ENCODE peak calls at places on chromosomes 7 and 10, in ten cellular contexts. One of them, this sample, is unnamed.

GRCh38 chr10:17735166-17735941 is 16.6 kb upstream of the TMEM236 start:
- DNase-seq in T-cell: no peak
- DNase-seq in stimulated activated CD4-positive, alpha-beta T cell treated with anti-CD3 and anti-CD28 coated beads, Interleukin-1b, Interleukin-23, amount 100 ng/mL, for 24 hours: no peak
- DNase-seq in fibroblast of pulmonary artery: peak; percentile 56
- DNase-seq in uterus: no peak
- DNase-seq in NCI-H345: no peak
- DNase-seq in stimulated activated CD8-positive, alpha-beta memory T cell treated with anti-CD3 and anti-CD28 coated beads, Interleukin-7, amount 100 ng/mL, for 1 hour: no peak
- DNase-seq in AG08395: no peak
- DNase-seq in pulmonary artery endothelial cell: peak; percentile 50
- DNase-seq in SW 1271: no peak
- DNase-seq in this sample: no peak

GRCh38 chr10:35661236-35661635 is 19.1 kb upstream of the FZD8 start:
- DNase-seq in T-cell: no peak
- DNase-seq in stimulated activated CD4-positive, alpha-beta T cell treated with anti-CD3 and anti-CD28 coated beads, Interleukin-1b, Interleukin-23, amount 100 ng/mL, for 24 hours: no peak
- DNase-seq in fibroblast of pulmonary artery: no peak
- DNase-seq in uterus: no peak
- DNase-seq in NCI-H345: no peak
- DNase-seq in stimulated activated CD8-positive, alpha-beta memory T cell treated with anti-CD3 and anti-CD28 coated beads, Interleukin-7, amount 100 ng/mL, for 1 hour: no peak
- DNase-seq in AG08395: no peak
- DNase-seq in pulmonary artery endothelial cell: no peak
- DNase-seq in SW 1271: no peak
- DNase-seq in this sample: no peak

GRCh38 chr7:152336754-152337368 is 98.9 kb downstream of the KMT2C start:
- DNase-seq in T-cell: no peak
- DNase-seq in stimulated activated CD4-positive, alpha-beta T cell treated with anti-CD3 and anti-CD28 coated beads, Interleukin-1b, Interleukin-23, amount 100 ng/mL, for 24 hours: no peak
- DNase-seq in fibroblast of pulmonary artery: peak; percentile 52
- DNase-seq in uterus: peak; percentile 27
- DNase-seq in NCI-H345: peak; percentile 10
- DNase-seq in stimulated activated CD8-positive, alpha-beta memory T cell treated with anti-CD3 and anti-CD28 coated beads, Interleukin-7, amount 100 ng/mL, for 1 hour: no peak
- DNase-seq in AG08395: peak; percentile 54
- DNase-seq in pulmonary artery endothelial cell: peak; percentile 19
- DNase-seq in SW 1271: no peak
- DNase-seq in this sample: peak; percentile 24

GRCh38 chr10:22648547-22648961 is 65.8 kb downstream of the PIP4K2A start:
- DNase-seq in T-cell: no peak
- DNase-seq in stimulated activated CD4-positive, alpha-beta T cell treated with anti-CD3 and anti-CD28 coated beads, Interleukin-1b, Interleukin-23, amount 100 ng/mL, for 24 hours: no peak
- DNase-seq in fibroblast of pulmonary artery: peak; percentile 31
- DNase-seq in uterus: no peak
- DNase-seq in NCI-H345: no peak
- DNase-seq in stimulated activated CD8-positive, alpha-beta memory T cell treated with anti-CD3 and anti-CD28 coated beads, Interleukin-7, amount 100 ng/mL, for 1 hour: no peak
- DNase-seq in AG08395: peak; percentile 67
- DNase-seq in pulmonary artery endothelial cell: no peak
- DNase-seq in SW 1271: no peak
- DNase-seq in this sample: peak; percentile 85

GRCh38 chr7:66150471-66150870 is 35.8 kb downstream of the CRCP start:
- DNase-seq in T-cell: no peak
- DNase-seq in stimulated activated CD4-positive, alpha-beta T cell treated with anti-CD3 and anti-CD28 coated beads, Interleukin-1b, Interleukin-23, amount 100 ng/mL, for 24 hours: no peak
- DNase-seq in fibroblast of pulmonary artery: peak; percentile 85
- DNase-seq in uterus: peak; percentile 63
- DNase-seq in NCI-H345: no peak
- DNase-seq in stimulated activated CD8-positive, alpha-beta memory T cell treated with anti-CD3 and anti-CD28 coated beads, Interleukin-7, amount 100 ng/mL, for 1 hour: no peak
- DNase-seq in AG08395: peak; percentile 67
- DNase-seq in pulmonary artery endothelial cell: no peak
- DNase-seq in SW 1271: no peak
- DNase-seq in this sample: peak; percentile 88

GRCh38 chr7:121960678-121961461 is 87.9 kb downstream of the PTPRZ1 start:
- DNase-seq in T-cell: no peak
- DNase-seq in stimulated activated CD4-positive, alpha-beta T cell treated with anti-CD3 and anti-CD28 coated beads, Interleukin-1b, Interleukin-23, amount 100 ng/mL, for 24 hours: no peak
- DNase-seq in fibroblast of pulmonary artery: peak; percentile 70
- DNase-seq in uterus: no peak
- DNase-seq in NCI-H345: no peak
- DNase-seq in stimulated activated CD8-positive, alpha-beta memory T cell treated with anti-CD3 and anti-CD28 coated beads, Interleukin-7, amount 100 ng/mL, for 1 hour: no peak
- DNase-seq in AG08395: peak; percentile 80
- DNase-seq in pulmonary artery endothelial cell: no peak
- DNase-seq in SW 1271: peak; percentile 55
- DNase-seq in this sample: peak; percentile 87

GRCh38 chr7:43114451-43114765 is 2.0 kb downstream of the HECW1 start:
- DNase-seq in T-cell: no peak
- DNase-seq in stimulated activated CD4-positive, alpha-beta T cell treated with anti-CD3 and anti-CD28 coated beads, Interleukin-1b, Interleukin-23, amount 100 ng/mL, for 24 hours: no peak
- DNase-seq in fibroblast of pulmonary artery: no peak
- DNase-seq in uterus: no peak
- DNase-seq in NCI-H345: no peak
- DNase-seq in stimulated activated CD8-positive, alpha-beta memory T cell treated with anti-CD3 and anti-CD28 coated beads, Interleukin-7, amount 100 ng/mL, for 1 hour: no peak
- DNase-seq in AG08395: no peak
- DNase-seq in pulmonary artery endothelial cell: no peak
- DNase-seq in SW 1271: no peak
- DNase-seq in this sample: no peak

GRCh38 chr7:115319536-115319935 is 397.6 kb downstream of the MDFIC start:
- DNase-seq in T-cell: no peak
- DNase-seq in stimulated activated CD4-positive, alpha-beta T cell treated with anti-CD3 and anti-CD28 coated beads, Interleukin-1b, Interleukin-23, amount 100 ng/mL, for 24 hours: no peak
- DNase-seq in fibroblast of pulmonary artery: no peak
- DNase-seq in uterus: no peak
- DNase-seq in NCI-H345: no peak
- DNase-seq in stimulated activated CD8-positive, alpha-beta memory T cell treated with anti-CD3 and anti-CD28 coated beads, Interleukin-7, amount 100 ng/mL, for 1 hour: no peak
- DNase-seq in AG08395: no peak
- DNase-seq in pulmonary artery endothelial cell: no peak
- DNase-seq in SW 1271: no peak
- DNase-seq in this sample: no peak

GRCh38 chr7:100891555-100891954 is 2.0 kb upstream of the UFSP1 start:
- DNase-seq in T-cell: no peak
- DNase-seq in stimulated activated CD4-positive, alpha-beta T cell treated with anti-CD3 and anti-CD28 coated beads, Interleukin-1b, Interleukin-23, amount 100 ng/mL, for 24 hours: no peak
- DNase-seq in fibroblast of pulmonary artery: no peak
- DNase-seq in uterus: no peak
- DNase-seq in NCI-H345: no peak
- DNase-seq in stimulated activated CD8-positive, alpha-beta memory T cell treated with anti-CD3 and anti-CD28 coated beads, Interleukin-7, amount 100 ng/mL, for 1 hour: no peak
- DNase-seq in AG08395: no peak
- DNase-seq in pulmonary artery endothelial cell: no peak
- DNase-seq in SW 1271: no peak
- DNase-seq in this sample: peak; percentile 27

GRCh38 chr7:121202125-121202524 is 126.7 kb upstream of the WNT16 start:
- DNase-seq in T-cell: no peak
- DNase-seq in stimulated activated CD4-positive, alpha-beta T cell treated with anti-CD3 and anti-CD28 coated beads, Interleukin-1b, Interleukin-23, amount 100 ng/mL, for 24 hours: no peak
- DNase-seq in fibroblast of pulmonary artery: no peak
- DNase-seq in uterus: no peak
- DNase-seq in NCI-H345: no peak
- DNase-seq in stimulated activated CD8-positive, alpha-beta memory T cell treated with anti-CD3 and anti-CD28 coated beads, Interleukin-7, amount 100 ng/mL, for 1 hour: no peak
- DNase-seq in AG08395: no peak
- DNase-seq in pulmonary artery endothelial cell: no peak
- DNase-seq in SW 1271: no peak
- DNase-seq in this sample: no peak

GRCh38 chr7:143914938-143915337 is 13.0 kb upstream of the TCAF1 start:
- DNase-seq in T-cell: no peak
- DNase-seq in stimulated activated CD4-positive, alpha-beta T cell treated with anti-CD3 and anti-CD28 coated beads, Interleukin-1b, Interleukin-23, amount 100 ng/mL, for 24 hours: no peak
- DNase-seq in fibroblast of pulmonary artery: no peak
- DNase-seq in uterus: no peak
- DNase-seq in NCI-H345: no peak
- DNase-seq in stimulated activated CD8-positive, alpha-beta memory T cell treated with anti-CD3 and anti-CD28 coated beads, Interleukin-7, amount 100 ng/mL, for 1 hour: no peak
- DNase-seq in AG08395: no peak
- DNase-seq in pulmonary artery endothelial cell: no peak
- DNase-seq in SW 1271: no peak
- DNase-seq in this sample: no peak

GRCh38 chr10:121741246-121741645 is 143.0 kb upstream of the FGFR2 start:
- DNase-seq in T-cell: no peak
- DNase-seq in stimulated activated CD4-positive, alpha-beta T cell treated with anti-CD3 and anti-CD28 coated beads, Interleukin-1b, Interleukin-23, amount 100 ng/mL, for 24 hours: no peak
- DNase-seq in fibroblast of pulmonary artery: no peak
- DNase-seq in uterus: no peak
- DNase-seq in NCI-H345: no peak
- DNase-seq in stimulated activated CD8-positive, alpha-beta memory T cell treated with anti-CD3 and anti-CD28 coated beads, Interleukin-7, amount 100 ng/mL, for 1 hour: no peak
- DNase-seq in AG08395: no peak
- DNase-seq in pulmonary artery endothelial cell: no peak
- DNase-seq in SW 1271: no peak
- DNase-seq in this sample: peak; percentile 2

GRCh38 chr10:129853236-129853946 is 110.7 kb downstream of the EBF3 start:
- DNase-seq in T-cell: no peak
- DNase-seq in stimulated activated CD4-positive, alpha-beta T cell treated with anti-CD3 and anti-CD28 coated beads, Interleukin-1b, Interleukin-23, amount 100 ng/mL, for 24 hours: no peak
- DNase-seq in fibroblast of pulmonary artery: peak; percentile 42
- DNase-seq in uterus: no peak
- DNase-seq in NCI-H345: no peak
- DNase-seq in stimulated activated CD8-positive, alpha-beta memory T cell treated with anti-CD3 and anti-CD28 coated beads, Interleukin-7, amount 100 ng/mL, for 1 hour: no peak
- DNase-seq in AG08395: peak; percentile 46
- DNase-seq in pulmonary artery endothelial cell: no peak
- DNase-seq in SW 1271: no peak
- DNase-seq in this sample: no peak

GRCh38 chr10:72637398-72637857 is 11.5 kb upstream of the MICU1 start:
- DNase-seq in T-cell: no peak
- DNase-seq in stimulated activated CD4-positive, alpha-beta T cell treated with anti-CD3 and anti-CD28 coated beads, Interleukin-1b, Interleukin-23, amount 100 ng/mL, for 24 hours: no peak
- DNase-seq in fibroblast of pulmonary artery: peak; percentile 65
- DNase-seq in uterus: no peak
- DNase-seq in NCI-H345: no peak
- DNase-seq in stimulated activated CD8-positive, alpha-beta memory T cell treated with anti-CD3 and anti-CD28 coated beads, Interleukin-7, amount 100 ng/mL, for 1 hour: no peak
- DNase-seq in AG08395: peak; percentile 84
- DNase-seq in pulmonary artery endothelial cell: peak; percentile 29
- DNase-seq in SW 1271: no peak
- DNase-seq in this sample: peak; percentile 77

GRCh38 chr7:17289074-17289665 is 9.3 kb upstream of the AHR start:
- DNase-seq in T-cell: no peak
- DNase-seq in stimulated activated CD4-positive, alpha-beta T cell treated with anti-CD3 and anti-CD28 coated beads, Interleukin-1b, Interleukin-23, amount 100 ng/mL, for 24 hours: no peak
- DNase-seq in fibroblast of pulmonary artery: peak; percentile 80
- DNase-seq in uterus: no peak
- DNase-seq in NCI-H345: peak; percentile 7
- DNase-seq in stimulated activated CD8-positive, alpha-beta memory T cell treated with anti-CD3 and anti-CD28 coated beads, Interleukin-7, amount 100 ng/mL, for 1 hour: no peak
- DNase-seq in AG08395: no peak
- DNase-seq in pulmonary artery endothelial cell: no peak
- DNase-seq in SW 1271: no peak
- DNase-seq in this sample: peak; percentile 59

GRCh38 chr7:30906014-30906413 is 5.6 kb upstream of the AQP1 start:
- DNase-seq in T-cell: no peak
- DNase-seq in stimulated activated CD4-positive, alpha-beta T cell treated with anti-CD3 and anti-CD28 coated beads, Interleukin-1b, Interleukin-23, amount 100 ng/mL, for 24 hours: no peak
- DNase-seq in fibroblast of pulmonary artery: no peak
- DNase-seq in uterus: no peak
- DNase-seq in NCI-H345: peak; percentile 13
- DNase-seq in stimulated activated CD8-positive, alpha-beta memory T cell treated with anti-CD3 and anti-CD28 coated beads, Interleukin-7, amount 100 ng/mL, for 1 hour: no peak
- DNase-seq in AG08395: peak; percentile 38
- DNase-seq in pulmonary artery endothelial cell: no peak
- DNase-seq in SW 1271: no peak
- DNase-seq in this sample: no peak

GRCh38 chr7:95589031-95589430 is 7.3 kb downstream of the PDK4 start:
- DNase-seq in T-cell: no peak
- DNase-seq in stimulated activated CD4-positive, alpha-beta T cell treated with anti-CD3 and anti-CD28 coated beads, Interleukin-1b, Interleukin-23, amount 100 ng/mL, for 24 hours: no peak
- DNase-seq in fibroblast of pulmonary artery: no peak
- DNase-seq in uterus: no peak
- DNase-seq in NCI-H345: no peak
- DNase-seq in stimulated activated CD8-positive, alpha-beta memory T cell treated with anti-CD3 and anti-CD28 coated beads, Interleukin-7, amount 100 ng/mL, for 1 hour: no peak
- DNase-seq in AG08395: no peak
- DNase-seq in pulmonary artery endothelial cell: no peak
- DNase-seq in SW 1271: no peak
- DNase-seq in this sample: no peak

GRCh38 chr10:116099031-116099430 is 174.0 kb downstream of the GFRA1 start:
- DNase-seq in T-cell: no peak
- DNase-seq in stimulated activated CD4-positive, alpha-beta T cell treated with anti-CD3 and anti-CD28 coated beads, Interleukin-1b, Interleukin-23, amount 100 ng/mL, for 24 hours: no peak
- DNase-seq in fibroblast of pulmonary artery: no peak
- DNase-seq in uterus: no peak
- DNase-seq in NCI-H345: no peak
- DNase-seq in stimulated activated CD8-positive, alpha-beta memory T cell treated with anti-CD3 and anti-CD28 coated beads, Interleukin-7, amount 100 ng/mL, for 1 hour: no peak
- DNase-seq in AG08395: peak; percentile 22
- DNase-seq in pulmonary artery endothelial cell: no peak
- DNase-seq in SW 1271: no peak
- DNase-seq in this sample: no peak

GRCh38 chr7:21939136-21939857 is 6.4 kb downstream of the CDCA7L start:
- DNase-seq in T-cell: no peak
- DNase-seq in stimulated activated CD4-positive, alpha-beta T cell treated with anti-CD3 and anti-CD28 coated beads, Interleukin-1b, Interleukin-23, amount 100 ng/mL, for 24 hours: peak; percentile 41
- DNase-seq in fibroblast of pulmonary artery: peak; percentile 37
- DNase-seq in uterus: no peak
- DNase-seq in NCI-H345: peak; percentile 63
- DNase-seq in stimulated activated CD8-positive, alpha-beta memory T cell treated with anti-CD3 and anti-CD28 coated beads, Interleukin-7, amount 100 ng/mL, for 1 hour: no peak
- DNase-seq in AG08395: no peak
- DNase-seq in pulmonary artery endothelial cell: peak; percentile 74
- DNase-seq in SW 1271: no peak
- DNase-seq in this sample: peak; percentile 60

GRCh38 chr10:131991726-131992125 is 10.0 kb upstream of the BNIP3 start:
- DNase-seq in T-cell: no peak
- DNase-seq in stimulated activated CD4-positive, alpha-beta T cell treated with anti-CD3 and anti-CD28 coated beads, Interleukin-1b, Interleukin-23, amount 100 ng/mL, for 24 hours: no peak
- DNase-seq in fibroblast of pulmonary artery: no peak
- DNase-seq in uterus: no peak
- DNase-seq in NCI-H345: no peak
- DNase-seq in stimulated activated CD8-positive, alpha-beta memory T cell treated with anti-CD3 and anti-CD28 coated beads, Interleukin-7, amount 100 ng/mL, for 1 hour: no peak
- DNase-seq in AG08395: no peak
- DNase-seq in pulmonary artery endothelial cell: no peak
- DNase-seq in SW 1271: no peak
- DNase-seq in this sample: no peak

GRCh38 chr10:15485684-15486316 is 114.7 kb upstream of the FAM171A1 start:
- DNase-seq in T-cell: no peak
- DNase-seq in stimulated activated CD4-positive, alpha-beta T cell treated with anti-CD3 and anti-CD28 coated beads, Interleukin-1b, Interleukin-23, amount 100 ng/mL, for 24 hours: no peak
- DNase-seq in fibroblast of pulmonary artery: peak; percentile 65
- DNase-seq in uterus: peak; percentile 60
- DNase-seq in NCI-H345: no peak
- DNase-seq in stimulated activated CD8-positive, alpha-beta memory T cell treated with anti-CD3 and anti-CD28 coated beads, Interleukin-7, amount 100 ng/mL, for 1 hour: no peak
- DNase-seq in AG08395: peak; percentile 35
- DNase-seq in pulmonary artery endothelial cell: no peak
- DNase-seq in SW 1271: no peak
- DNase-seq in this sample: peak; percentile 23

GRCh38 chr10:97078280-97079156 is 107.2 kb downstream of the SLIT1 start:
- DNase-seq in T-cell: no peak
- DNase-seq in stimulated activated CD4-positive, alpha-beta T cell treated with anti-CD3 and anti-CD28 coated beads, Interleukin-1b, Interleukin-23, amount 100 ng/mL, for 24 hours: no peak
- DNase-seq in fibroblast of pulmonary artery: no peak
- DNase-seq in uterus: no peak
- DNase-seq in NCI-H345: no peak
- DNase-seq in stimulated activated CD8-positive, alpha-beta memory T cell treated with anti-CD3 and anti-CD28 coated beads, Interleukin-7, amount 100 ng/mL, for 1 hour: no peak
- DNase-seq in AG08395: no peak
- DNase-seq in pulmonary artery endothelial cell: no peak
- DNase-seq in SW 1271: no peak
- DNase-seq in this sample: no peak

GRCh38 chr7:139873593-139874374 is 44.7 kb downstream of the TBXAS1 start:
- DNase-seq in T-cell: no peak
- DNase-seq in stimulated activated CD4-positive, alpha-beta T cell treated with anti-CD3 and anti-CD28 coated beads, Interleukin-1b, Interleukin-23, amount 100 ng/mL, for 24 hours: no peak
- DNase-seq in fibroblast of pulmonary artery: no peak
- DNase-seq in uterus: no peak
- DNase-seq in NCI-H345: no peak
- DNase-seq in stimulated activated CD8-positive, alpha-beta memory T cell treated with anti-CD3 and anti-CD28 coated beads, Interleukin-7, amount 100 ng/mL, for 1 hour: no peak
- DNase-seq in AG08395: no peak
- DNase-seq in pulmonary artery endothelial cell: no peak
- DNase-seq in SW 1271: no peak
- DNase-seq in this sample: no peak

GRCh38 chr7:74503061-74503460 is 49.4 kb downstream of the GTF2IRD1 start:
- DNase-seq in T-cell: no peak
- DNase-seq in stimulated activated CD4-positive, alpha-beta T cell treated with anti-CD3 and anti-CD28 coated beads, Interleukin-1b, Interleukin-23, amount 100 ng/mL, for 24 hours: no peak
- DNase-seq in fibroblast of pulmonary artery: no peak
- DNase-seq in uterus: no peak
- DNase-seq in NCI-H345: no peak
- DNase-seq in stimulated activated CD8-positive, alpha-beta memory T cell treated with anti-CD3 and anti-CD28 coated beads, Interleukin-7, amount 100 ng/mL, for 1 hour: no peak
- DNase-seq in AG08395: no peak
- DNase-seq in pulmonary artery endothelial cell: no peak
- DNase-seq in SW 1271: no peak
- DNase-seq in this sample: no peak

GRCh38 chr7:116417593-116418345 is 81.8 kb upstream of the CAV2 start:
- DNase-seq in T-cell: no peak
- DNase-seq in stimulated activated CD4-positive, alpha-beta T cell treated with anti-CD3 and anti-CD28 coated beads, Interleukin-1b, Interleukin-23, amount 100 ng/mL, for 24 hours: no peak
- DNase-seq in fibroblast of pulmonary artery: peak; percentile 52
- DNase-seq in uterus: no peak
- DNase-seq in NCI-H345: no peak
- DNase-seq in stimulated activated CD8-positive, alpha-beta memory T cell treated with anti-CD3 and anti-CD28 coated beads, Interleukin-7, amount 100 ng/mL, for 1 hour: no peak
- DNase-seq in AG08395: no peak
- DNase-seq in pulmonary artery endothelial cell: no peak
- DNase-seq in SW 1271: no peak
- DNase-seq in this sample: no peak

GRCh38 chr10:88974012-88974411 is 16.6 kb upstream of the FAS start:
- DNase-seq in T-cell: no peak
- DNase-seq in stimulated activated CD4-positive, alpha-beta T cell treated with anti-CD3 and anti-CD28 coated beads, Interleukin-1b, Interleukin-23, amount 100 ng/mL, for 24 hours: no peak
- DNase-seq in fibroblast of pulmonary artery: no peak
- DNase-seq in uterus: no peak
- DNase-seq in NCI-H345: no peak
- DNase-seq in stimulated activated CD8-positive, alpha-beta memory T cell treated with anti-CD3 and anti-CD28 coated beads, Interleukin-7, amount 100 ng/mL, for 1 hour: no peak
- DNase-seq in AG08395: peak; percentile 38
- DNase-seq in pulmonary artery endothelial cell: no peak
- DNase-seq in SW 1271: no peak
- DNase-seq in this sample: peak; percentile 53

GRCh38 chr7:71271203-71271602 is 139.3 kb downstream of the GALNT17 start:
- DNase-seq in T-cell: no peak
- DNase-seq in stimulated activated CD4-positive, alpha-beta T cell treated with anti-CD3 and anti-CD28 coated beads, Interleukin-1b, Interleukin-23, amount 100 ng/mL, for 24 hours: no peak
- DNase-seq in fibroblast of pulmonary artery: no peak
- DNase-seq in uterus: peak; percentile 19
- DNase-seq in NCI-H345: no peak
- DNase-seq in stimulated activated CD8-positive, alpha-beta memory T cell treated with anti-CD3 and anti-CD28 coated beads, Interleukin-7, amount 100 ng/mL, for 1 hour: no peak
- DNase-seq in AG08395: no peak
- DNase-seq in pulmonary artery endothelial cell: no peak
- DNase-seq in SW 1271: no peak
- DNase-seq in this sample: no peak

GRCh38 chr10:71970331-71970730 is 6.1 kb downstream of the CHST3 start:
- DNase-seq in T-cell: no peak
- DNase-seq in stimulated activated CD4-positive, alpha-beta T cell treated with anti-CD3 and anti-CD28 coated beads, Interleukin-1b, Interleukin-23, amount 100 ng/mL, for 24 hours: no peak
- DNase-seq in fibroblast of pulmonary artery: no peak
- DNase-seq in uterus: no peak
- DNase-seq in NCI-H345: no peak
- DNase-seq in stimulated activated CD8-positive, alpha-beta memory T cell treated with anti-CD3 and anti-CD28 coated beads, Interleukin-7, amount 100 ng/mL, for 1 hour: no peak
- DNase-seq in AG08395: no peak
- DNase-seq in pulmonary artery endothelial cell: no peak
- DNase-seq in SW 1271: no peak
- DNase-seq in this sample: no peak

This sample was measured in astrocyte.